ENCODE peak calls at places on chromosomes 16 and 17, in seven cellular contexts. One of them, this sample, is unnamed.

GRCh38 chr17:35893751-35894150 is 13.6 kb upstream of the CCL5 start:
- DNase-seq in hepatocyte: no peak
- DNase-seq in RWPE2: no peak
- DNase-seq in adrenal gland: no peak
- DNase-seq in body of pancreas: no peak
- DNase-seq in cardiac muscle cell: no peak
- DNase-seq in IMR-90: no peak
- DNase-seq in this sample: no peak

GRCh38 chr17:80953471-80954315 is 37.9 kb upstream of the CHMP6 start:
- DNase-seq in hepatocyte: no peak
- DNase-seq in RWPE2: no peak
- DNase-seq in adrenal gland: no peak
- DNase-seq in body of pancreas: peak
- DNase-seq in cardiac muscle cell: no peak
- DNase-seq in IMR-90: no peak
- DNase-seq in this sample: no peak

GRCh38 chr17:5832886-5833285 is 237.3 kb upstream of the WSCD1 start:
- DNase-seq in hepatocyte: no peak
- DNase-seq in RWPE2: no peak
- DNase-seq in adrenal gland: no peak
- DNase-seq in body of pancreas: no peak
- DNase-seq in cardiac muscle cell: peak
- DNase-seq in IMR-90: peak
- DNase-seq in this sample: no peak

GRCh38 chr16:88922114-88922825 is 54.7 kb downstream of the CBFA2T3 start:
- DNase-seq in hepatocyte: no peak
- DNase-seq in RWPE2: no peak
- DNase-seq in adrenal gland: peak
- DNase-seq in body of pancreas: peak
- DNase-seq in cardiac muscle cell: peak
- DNase-seq in IMR-90: peak
- DNase-seq in this sample: no peak

GRCh38 chr16:47855431-47855830 is 300.4 kb downstream of the ABCC12 start:
- DNase-seq in hepatocyte: no peak
- DNase-seq in RWPE2: no peak
- DNase-seq in adrenal gland: no peak
- DNase-seq in body of pancreas: no peak
- DNase-seq in cardiac muscle cell: no peak
- DNase-seq in IMR-90: no peak
- DNase-seq in this sample: no peak

GRCh38 chr17:77604301-77605031 is 354.0 kb upstream of the TNRC6C start:
- DNase-seq in hepatocyte: no peak
- DNase-seq in RWPE2: peak
- DNase-seq in adrenal gland: no peak
- DNase-seq in body of pancreas: no peak
- DNase-seq in cardiac muscle cell: no peak
- DNase-seq in IMR-90: no peak
- DNase-seq in this sample: no peak

GRCh38 chr17:55903028-55903690 is 152.3 kb downstream of the PCTP start:
- DNase-seq in hepatocyte: no peak
- DNase-seq in RWPE2: no peak
- DNase-seq in adrenal gland: no peak
- DNase-seq in body of pancreas: peak
- DNase-seq in cardiac muscle cell: no peak
- DNase-seq in IMR-90: no peak
- DNase-seq in this sample: no peak

GRCh38 chr17:75703591-75703990 is 17.7 kb upstream of the ITGB4 start:
- DNase-seq in hepatocyte: no peak
- DNase-seq in RWPE2: no peak
- DNase-seq in adrenal gland: no peak
- DNase-seq in body of pancreas: no peak
- DNase-seq in cardiac muscle cell: no peak
- DNase-seq in IMR-90: no peak
- DNase-seq in this sample: no peak

GRCh38 chr17:37131064-37131463 is 182.3 kb downstream of the AATF start:
- DNase-seq in hepatocyte: peak
- DNase-seq in RWPE2: no peak
- DNase-seq in adrenal gland: no peak
- DNase-seq in body of pancreas: no peak
- DNase-seq in cardiac muscle cell: peak
- DNase-seq in IMR-90: peak
- DNase-seq in this sample: no peak

GRCh38 chr16:79089735-79090284 is 510.7 kb downstream of the MAF start:
- DNase-seq in hepatocyte: no peak
- DNase-seq in RWPE2: no peak
- DNase-seq in adrenal gland: peak
- DNase-seq in body of pancreas: no peak
- DNase-seq in cardiac muscle cell: no peak
- DNase-seq in IMR-90: no peak
- DNase-seq in this sample: no peak

GRCh38 chr17:76166168-76166567 is 25.1 kb upstream of the FOXJ1 start:
- DNase-seq in hepatocyte: no peak
- DNase-seq in RWPE2: no peak
- DNase-seq in adrenal gland: no peak
- DNase-seq in body of pancreas: no peak
- DNase-seq in cardiac muscle cell: no peak
- DNase-seq in IMR-90: peak
- DNase-seq in this sample: no peak

GRCh38 chr17:63035695-63036094 is 69.7 kb downstream of the TANC2 start:
- DNase-seq in hepatocyte: no peak
- DNase-seq in RWPE2: no peak
- DNase-seq in adrenal gland: no peak
- DNase-seq in body of pancreas: no peak
- DNase-seq in cardiac muscle cell: no peak
- DNase-seq in IMR-90: no peak
- DNase-seq in this sample: no peak

GRCh38 chr16:22373662-22374310 is 633 bp downstream of the CDR2 start:
- DNase-seq in hepatocyte: peak
- DNase-seq in RWPE2: no peak
- DNase-seq in adrenal gland: peak
- DNase-seq in body of pancreas: peak
- DNase-seq in cardiac muscle cell: no peak
- DNase-seq in IMR-90: no peak
- DNase-seq in this sample: peak

GRCh38 chr17:31609331-31609730 is 217.9 kb downstream of the RAB11FIP4 start:
- DNase-seq in hepatocyte: no peak
- DNase-seq in RWPE2: no peak
- DNase-seq in adrenal gland: no peak
- DNase-seq in body of pancreas: no peak
- DNase-seq in cardiac muscle cell: no peak
- DNase-seq in IMR-90: no peak
- DNase-seq in this sample: no peak

GRCh38 chr17:44522883-44523671 is 19.9 kb upstream of the GPATCH8 start:
- DNase-seq in hepatocyte: peak
- DNase-seq in RWPE2: no peak
- DNase-seq in adrenal gland: peak
- DNase-seq in body of pancreas: peak
- DNase-seq in cardiac muscle cell: peak
- DNase-seq in IMR-90: peak
- DNase-seq in this sample: no peak

GRCh38 chr16:89491238-89491869 is 993 bp upstream of the ANKRD11 start:
- DNase-seq in hepatocyte: no peak
- DNase-seq in RWPE2: no peak
- DNase-seq in adrenal gland: no peak
- DNase-seq in body of pancreas: no peak
- DNase-seq in cardiac muscle cell: peak
- DNase-seq in IMR-90: no peak
- DNase-seq in this sample: no peak

GRCh38 chr17:78738245-78738644 is 43.8 kb downstream of the CYTH1 start:
- DNase-seq in hepatocyte: peak
- DNase-seq in RWPE2: no peak
- DNase-seq in adrenal gland: no peak
- DNase-seq in body of pancreas: no peak
- DNase-seq in cardiac muscle cell: no peak
- DNase-seq in IMR-90: no peak
- DNase-seq in this sample: no peak

GRCh38 chr16:24805484-24805883 is 40.3 kb upstream of the SLC5A11 start:
- DNase-seq in hepatocyte: no peak
- DNase-seq in RWPE2: no peak
- DNase-seq in adrenal gland: no peak
- DNase-seq in body of pancreas: no peak
- DNase-seq in cardiac muscle cell: no peak
- DNase-seq in IMR-90: no peak
- DNase-seq in this sample: no peak

GRCh38 chr16:24801761-24802302 is 43.9 kb upstream of the SLC5A11 start:
- DNase-seq in hepatocyte: no peak
- DNase-seq in RWPE2: no peak
- DNase-seq in adrenal gland: no peak
- DNase-seq in body of pancreas: no peak
- DNase-seq in cardiac muscle cell: peak
- DNase-seq in IMR-90: peak
- DNase-seq in this sample: no peak

DNA sequence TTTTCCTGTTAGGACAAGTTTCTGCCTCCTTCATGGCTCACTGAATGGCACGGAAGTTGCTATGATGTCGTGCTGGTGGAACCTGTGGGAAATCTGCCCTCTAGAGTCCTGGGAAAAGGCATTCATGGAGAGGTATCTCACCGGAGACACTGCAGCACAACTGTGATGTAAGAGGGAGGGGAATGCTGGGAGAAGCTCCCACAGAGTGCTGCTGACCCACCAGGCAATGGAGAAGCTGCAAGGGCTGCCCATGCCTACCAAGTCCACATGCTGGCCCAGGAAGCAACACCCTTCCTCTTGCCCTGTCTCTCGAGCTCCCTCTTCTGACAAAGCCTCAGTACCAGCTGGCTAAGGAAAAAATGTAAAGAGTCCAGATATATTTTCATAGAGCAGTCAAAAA is 45.2 kb upstream of the SLC5A11 start:
- DNase-seq in hepatocyte: no peak
- DNase-seq in RWPE2: no peak
- DNase-seq in adrenal gland: no peak
- DNase-seq in body of pancreas: no peak
- DNase-seq in cardiac muscle cell: peak
- DNase-seq in IMR-90: peak
- DNase-seq in this sample: no peak
- TF ChIP-seq CTCF in hepatocyte: peak
- TF ChIP-seq CTCF in RWPE2: peak
- TF ChIP-seq CTCF in adrenal gland: no peak
- TF ChIP-seq CTCF in body of pancreas: peak
- TF ChIP-seq CTCF in cardiac muscle cell: peak
- TF ChIP-seq CTCF in IMR-90: peak
- TF ChIP-seq CTCF in this sample: no peak

DNA sequence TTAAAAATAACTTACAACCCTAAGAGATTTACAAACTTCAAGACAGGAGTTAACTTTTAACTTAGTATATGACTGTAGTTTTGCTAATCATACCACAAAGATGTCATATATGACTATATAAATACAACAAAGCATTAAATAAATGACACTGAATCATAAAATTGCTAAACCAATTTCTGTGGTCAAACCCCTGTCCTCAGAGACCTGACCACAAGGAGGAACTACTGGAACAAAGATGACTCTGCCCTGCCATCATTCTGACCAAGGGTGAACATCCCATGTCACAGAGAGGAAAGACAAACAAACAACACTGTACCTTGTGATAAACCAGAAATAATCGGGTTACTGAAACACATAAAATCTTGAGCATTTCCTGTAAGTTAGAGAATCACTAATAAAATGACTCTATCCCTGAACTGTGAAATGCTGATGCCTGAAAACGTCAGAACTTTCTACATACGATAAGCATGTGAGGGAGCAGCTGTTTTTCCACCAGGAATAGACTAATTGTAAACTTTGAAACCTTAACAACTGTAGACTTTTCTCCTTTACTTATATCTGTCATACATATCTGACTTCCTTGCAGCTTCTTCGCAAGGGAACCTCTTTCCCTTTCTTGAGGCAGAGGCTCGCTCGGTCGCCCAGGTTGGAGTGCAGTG is 47.9 kb downstream of the WDR59 start:
- DNase-seq in hepatocyte: peak
- DNase-seq in RWPE2: no peak
- DNase-seq in adrenal gland: peak
- DNase-seq in body of pancreas: no peak
- DNase-seq in cardiac muscle cell: peak
- DNase-seq in IMR-90: peak
- DNase-seq in this sample: no peak
- TF ChIP-seq CTCF in hepatocyte: no peak
- TF ChIP-seq CTCF in RWPE2: no peak
- TF ChIP-seq CTCF in adrenal gland: no peak
- TF ChIP-seq CTCF in body of pancreas: no peak
- TF ChIP-seq CTCF in cardiac muscle cell: no peak
- TF ChIP-seq CTCF in IMR-90: no peak
- TF ChIP-seq CTCF in this sample: no peak

GRCh38 chr16:87392823-87393679 is 915 bp downstream of the MAP1LC3B start:
- DNase-seq in hepatocyte: peak
- DNase-seq in RWPE2: no peak
- DNase-seq in adrenal gland: peak
- DNase-seq in body of pancreas: peak
- DNase-seq in cardiac muscle cell: peak
- DNase-seq in IMR-90: peak
- DNase-seq in this sample: peak
- TF ChIP-seq CTCF in hepatocyte: peak
- TF ChIP-seq CTCF in RWPE2: peak
- TF ChIP-seq CTCF in adrenal gland: peak
- TF ChIP-seq CTCF in body of pancreas: no peak
- TF ChIP-seq CTCF in cardiac muscle cell: peak
- TF ChIP-seq CTCF in IMR-90: peak
- TF ChIP-seq CTCF in this sample: peak

DNA sequence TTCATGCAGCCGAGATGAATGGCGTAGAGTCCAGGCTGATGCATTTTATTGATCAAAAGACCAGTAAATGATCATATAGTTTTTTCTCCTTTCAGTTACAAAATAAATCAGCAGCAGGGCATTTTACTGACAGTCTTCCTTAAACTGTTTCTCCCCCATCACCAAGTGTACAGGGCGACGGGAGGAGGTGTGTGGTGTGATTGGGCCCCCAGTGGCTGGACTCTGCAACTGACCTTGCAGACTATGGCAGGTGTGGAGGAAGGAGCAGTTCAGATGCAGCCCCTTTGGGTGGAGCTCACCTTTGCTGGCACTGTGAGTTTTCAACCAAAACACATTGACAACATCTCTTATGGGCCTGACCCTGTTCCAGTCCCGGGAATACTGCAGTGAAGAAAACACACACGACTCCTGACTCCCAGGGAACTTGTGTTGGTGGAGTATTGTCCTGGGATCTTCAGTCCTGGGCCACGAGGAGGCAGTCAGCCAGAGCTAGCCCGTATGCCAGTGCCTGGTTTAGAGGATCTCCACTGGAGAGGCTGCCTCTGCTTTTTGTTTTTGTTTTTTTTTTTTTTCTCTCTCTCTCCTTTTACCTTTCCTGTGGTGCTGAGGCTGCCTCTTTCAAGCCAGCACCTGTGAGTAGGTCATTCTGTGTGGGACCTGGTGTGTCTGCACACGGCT is 29.8 kb downstream of the KIAA0513 start:
- DNase-seq in hepatocyte: peak
- DNase-seq in RWPE2: no peak
- DNase-seq in adrenal gland: no peak
- DNase-seq in body of pancreas: peak
- DNase-seq in cardiac muscle cell: no peak
- DNase-seq in IMR-90: no peak
- DNase-seq in this sample: no peak
- TF ChIP-seq CTCF in hepatocyte: peak
- TF ChIP-seq CTCF in RWPE2: peak
- TF ChIP-seq CTCF in adrenal gland: no peak
- TF ChIP-seq CTCF in body of pancreas: peak
- TF ChIP-seq CTCF in cardiac muscle cell: no peak
- TF ChIP-seq CTCF in IMR-90: peak
- TF ChIP-seq CTCF in this sample: peak

GRCh38 chr17:59892849-59893616 is at the start of the genes RPS6KB1 and TUBD1:
- DNase-seq in hepatocyte: peak
- DNase-seq in RWPE2: peak
- DNase-seq in adrenal gland: peak
- DNase-seq in body of pancreas: peak
- DNase-seq in cardiac muscle cell: peak
- DNase-seq in IMR-90: peak
- DNase-seq in this sample: peak
- TF ChIP-seq CTCF in hepatocyte: no peak
- TF ChIP-seq CTCF in RWPE2: no peak
- TF ChIP-seq CTCF in adrenal gland: no peak
- TF ChIP-seq CTCF in body of pancreas: no peak
- TF ChIP-seq CTCF in cardiac muscle cell: no peak
- TF ChIP-seq CTCF in IMR-90: no peak
- TF ChIP-seq CTCF in this sample: no peak